ENCODE peak calls at places on chromosomes 16 and 17, in seven cellular contexts. One of them, this sample, is unnamed.

GRCh38 chr17:44106801-44107200 is 16.6 kb downstream of the HDAC5 start:
- DNase-seq in ELR: no peak
- DNase-seq in T-helper 2 cell: no peak
- DNase-seq in RWPE1: no peak
- DNase-seq in hepatocyte: no peak
- DNase-seq in LNCaP clone FGC: no peak
- DNase-seq in epithelial cell of prostate: no peak
- DNase-seq in this sample: no peak

GRCh38 chr17:44348234-44348987 is 3.3 kb downstream of the GRN start:
- DNase-seq in LNCaP clone FGC: no peak
- DNase-seq in T-helper 2 cell: no peak
- DNase-seq in ELR: peak
- DNase-seq in RWPE1: peak
- DNase-seq in hepatocyte: no peak
- DNase-seq in epithelial cell of prostate: peak
- DNase-seq in this sample: peak

GRCh38 chr16:21950782-21951521 is 2.2 kb upstream of the UQCRC2 start:
- DNase-seq in RWPE1: peak
- DNase-seq in LNCaP clone FGC: no peak
- DNase-seq in T-helper 2 cell: peak
- DNase-seq in hepatocyte: peak
- DNase-seq in epithelial cell of prostate: no peak
- DNase-seq in ELR: peak
- DNase-seq in this sample: no peak

GRCh38 chr17:47851764-47852112 is 775 bp upstream of the SP6 start:
- DNase-seq in ELR: no peak
- DNase-seq in epithelial cell of prostate: no peak
- DNase-seq in LNCaP clone FGC: no peak
- DNase-seq in hepatocyte: no peak
- DNase-seq in T-helper 2 cell: no peak
- DNase-seq in RWPE1: no peak
- DNase-seq in this sample: no peak

GRCh38 chr17:6376901-6377300 is 58.0 kb downstream of the AIPL1 start:
- DNase-seq in hepatocyte: peak
- DNase-seq in T-helper 2 cell: no peak
- DNase-seq in epithelial cell of prostate: no peak
- DNase-seq in ELR: no peak
- DNase-seq in RWPE1: no peak
- DNase-seq in LNCaP clone FGC: no peak
- DNase-seq in this sample: no peak

GRCh38 chr16:25228372-25228771 is 11.6 kb downstream of the AQP8 start:
- DNase-seq in ELR: no peak
- DNase-seq in LNCaP clone FGC: no peak
- DNase-seq in RWPE1: no peak
- DNase-seq in hepatocyte: no peak
- DNase-seq in epithelial cell of prostate: no peak
- DNase-seq in T-helper 2 cell: no peak
- DNase-seq in this sample: no peak

GRCh38 chr16:89265647-89266046 is 48.1 kb downstream of the ZNF778 start:
- DNase-seq in T-helper 2 cell: no peak
- DNase-seq in ELR: no peak
- DNase-seq in epithelial cell of prostate: no peak
- DNase-seq in RWPE1: no peak
- DNase-seq in hepatocyte: no peak
- DNase-seq in LNCaP clone FGC: no peak
- DNase-seq in this sample: no peak

GRCh38 chr17:75549246-75550138 is 24.0 kb downstream of the LLGL2 start:
- DNase-seq in T-helper 2 cell: no peak
- DNase-seq in RWPE1: peak
- DNase-seq in epithelial cell of prostate: peak
- DNase-seq in LNCaP clone FGC: peak
- DNase-seq in ELR: no peak
- DNase-seq in hepatocyte: peak
- DNase-seq in this sample: peak